ENCODE peak calls at places on chromosomes 12 and 14, in eight cellular contexts. N, V, L, S, A, U, R and Q are unnamed samples.

GRCh38 chr14:32077081-32078029 is at the start of gene ARHGAP5:
- DNase-seq in A (peak), V (peak), N (peak), U (peak), L (no peak), S (peak), R (peak), Q (peak)

GRCh38 chr14:101034986-101035385 is 131.5 kb upstream of the RTL1 start:
- DNase-seq in U (no peak), R (no peak), L (no peak), S (peak), V (no peak), A (no peak), N (no peak), Q (no peak)

GRCh38 chr12:89140580-89141236 is 211.6 kb downstream of the DUSP6 start:
- DNase-seq in N (peak), L (peak), S (no peak), R (peak), A (no peak), V (peak), U (no peak), Q (no peak)

GRCh38 chr12:12979731-12980259 is 20.3 kb downstream of the HEBP1 start:
- DNase-seq in L (no peak), R (peak), V (peak), A (no peak), U (no peak), S (no peak), N (peak), Q (no peak)

GRCh38 chr12:32033411-32033810 is 73.2 kb upstream of the BICD1 start:
- DNase-seq in S (no peak), V (no peak), N (no peak), L (no peak), A (no peak), U (no peak), R (no peak), Q (no peak)

GRCh38 chr14:57038689-57039088 is 228.4 kb upstream of the OTX2 start:
- DNase-seq in V (no peak), A (no peak), N (no peak), S (no peak), L (no peak), R (no peak), U (no peak), Q (no peak)

GRCh38 chr12:105933671-105934665 is 204.8 kb downstream of the NUAK1 start:
- DNase-seq in S (peak), R (peak), U (peak), V (peak), L (no peak), A (no peak), N (peak), Q (no peak)

GRCh38 chr12:19113464-19113863 is 16.1 kb upstream of the PLEKHA5 start:
- DNase-seq in N (no peak), U (no peak), V (no peak), L (no peak), R (no peak), S (no peak), A (no peak), Q (no peak)

GRCh38 chr14:35637269-35637668 is 103.3 kb downstream of the INSM2 start:
- DNase-seq in L (no peak), A (no peak), S (no peak), R (no peak), U (no peak), N (no peak), V (no peak), Q (no peak)

GRCh38 chr12:123949118-123949774 is 23.4 kb downstream of the CCDC92 start:
- DNase-seq in S (no peak), A (no peak), L (no peak), R (peak), N (no peak), V (no peak), U (no peak), Q (no peak)

GRCh38 chr14:70754989-70755388 is 54.3 kb downstream of the MAP3K9 start:
- DNase-seq in V (no peak), S (no peak), U (no peak), L (no peak), N (peak), R (peak), A (no peak), Q (no peak)

GRCh38 chr14:74140374-74140850 is 55.7 kb downstream of the LIN52 start:
- DNase-seq in S (peak), A (no peak), V (no peak), R (no peak), U (peak), N (peak), L (peak), Q (no peak)

GRCh38 chr12:124633954-124634352 is 66.5 kb upstream of the NCOR2 start:
- DNase-seq in L (no peak), N (no peak), V (no peak), U (no peak), R (no peak), S (no peak), A (no peak), Q (no peak)

GRCh38 chr12:77299001-77299400 is 233.6 kb upstream of the E2F7 start:
- DNase-seq in S (no peak), N (no peak), V (no peak), L (no peak), U (no peak), R (peak), A (no peak), Q (no peak)

GRCh38 chr12:94263905-94264655 is 115.7 kb downstream of the PLXNC1 start:
- DNase-seq in S (no peak), N (no peak), V (no peak), R (peak), U (no peak), L (no peak), A (no peak), Q (no peak)

GRCh38 chr14:21991130-21991529 is 317.5 kb upstream of the OR4E1 start:
- DNase-seq in V (no peak), N (no peak), A (no peak), R (no peak), L (no peak), U (no peak), S (no peak), Q (no peak)

GRCh38 chr12:1533602-1534304 is 60.6 kb downstream of the FBXL14 start:
- DNase-seq in V (peak), R (peak), S (no peak), A (peak), N (no peak), L (no peak), U (no peak), Q (no peak)

GRCh38 chr14:95619785-95620417 is 66.3 kb upstream of the TCL1B start:
- DNase-seq in S (no peak), U (no peak), L (no peak), R (no peak), V (no peak), A (no peak), N (no peak), Q (no peak)

GRCh38 chr14:60561845-60562746 is 53.1 kb downstream of the SIX6 start:
- DNase-seq in A (no peak), L (no peak), V (peak), R (peak), N (peak), S (peak), U (peak), Q (peak)
- TF ChIP-seq CTCF in A (no peak), L (peak), V (peak), R (peak), N (peak), S (peak), U (peak), Q (peak)

GRCh38 chr14:97158102-97158501 is 360.9 kb downstream of the VRK1 start:
- DNase-seq in A (no peak), R (no peak), V (no peak), S (no peak), L (no peak), N (no peak), U (no peak), Q (no peak)
- TF ChIP-seq CTCF in A (no peak), R (no peak), V (no peak), S (no peak), L (no peak), N (no peak), U (no peak), Q (no peak)

GRCh38 chr14:105945891-105946290 is 419.5 kb downstream of the TMEM121 start:
- DNase-seq in R (no peak), A (no peak), V (no peak), N (no peak), S (no peak), L (no peak), U (no peak), Q (no peak)
- TF ChIP-seq CTCF in R (no peak), A (no peak), V (no peak), N (no peak), S (no peak), L (peak), U (peak), Q (no peak)

DNA sequence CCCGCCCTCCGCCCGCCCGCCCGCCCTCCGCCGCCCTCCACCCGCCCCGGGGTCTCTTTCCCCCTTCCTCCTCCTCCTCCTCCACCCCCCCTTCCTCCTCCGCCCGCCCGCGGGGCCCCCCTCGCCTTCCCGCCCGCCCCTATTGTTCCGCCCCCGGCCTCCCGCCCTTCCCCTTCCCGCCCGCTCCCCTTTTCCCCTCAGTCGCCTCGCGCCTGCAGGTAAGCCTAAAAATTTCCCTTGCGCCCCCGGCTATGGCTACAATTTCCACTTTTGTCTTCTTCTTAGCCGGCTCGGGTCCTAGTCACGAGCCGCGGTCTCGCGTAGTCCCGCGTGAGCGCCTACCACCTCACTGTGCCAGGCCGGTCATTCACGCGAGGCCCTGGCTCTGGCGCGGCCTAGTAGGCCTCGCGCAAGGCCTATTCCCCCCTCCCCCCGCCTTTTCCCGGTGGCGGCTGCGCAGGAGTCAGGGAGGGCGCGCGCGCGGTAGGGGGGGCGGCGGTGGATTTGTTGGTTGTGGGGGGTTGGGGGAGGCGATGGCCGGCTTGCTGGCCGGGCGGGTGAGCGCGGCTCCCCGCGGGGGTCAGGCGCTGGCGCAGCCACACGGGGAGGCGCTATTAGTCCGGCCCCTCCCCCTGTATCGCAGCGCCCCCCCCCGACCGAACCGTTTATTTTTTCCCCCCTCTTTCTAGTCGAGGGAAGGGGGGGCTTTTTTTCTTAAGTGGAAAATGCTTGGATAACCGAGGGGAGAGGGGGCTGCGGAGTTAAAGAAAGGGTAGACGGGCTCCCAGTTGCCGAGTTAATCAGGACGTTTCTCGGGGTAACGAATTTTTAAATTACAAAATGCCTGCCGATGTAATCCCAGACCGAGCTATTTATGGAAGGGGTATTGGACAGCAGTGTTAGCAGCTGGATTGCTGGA is 516 bp downstream of the PCBP2 start:
- DNase-seq in U (peak), R (peak), S (peak), V (peak), L (peak), A (peak), N (peak), Q (peak)
- TF ChIP-seq CTCF in U (peak), R (peak), S (peak), V (peak), L (peak), A (peak), N (no peak), Q (no peak)

DNA sequence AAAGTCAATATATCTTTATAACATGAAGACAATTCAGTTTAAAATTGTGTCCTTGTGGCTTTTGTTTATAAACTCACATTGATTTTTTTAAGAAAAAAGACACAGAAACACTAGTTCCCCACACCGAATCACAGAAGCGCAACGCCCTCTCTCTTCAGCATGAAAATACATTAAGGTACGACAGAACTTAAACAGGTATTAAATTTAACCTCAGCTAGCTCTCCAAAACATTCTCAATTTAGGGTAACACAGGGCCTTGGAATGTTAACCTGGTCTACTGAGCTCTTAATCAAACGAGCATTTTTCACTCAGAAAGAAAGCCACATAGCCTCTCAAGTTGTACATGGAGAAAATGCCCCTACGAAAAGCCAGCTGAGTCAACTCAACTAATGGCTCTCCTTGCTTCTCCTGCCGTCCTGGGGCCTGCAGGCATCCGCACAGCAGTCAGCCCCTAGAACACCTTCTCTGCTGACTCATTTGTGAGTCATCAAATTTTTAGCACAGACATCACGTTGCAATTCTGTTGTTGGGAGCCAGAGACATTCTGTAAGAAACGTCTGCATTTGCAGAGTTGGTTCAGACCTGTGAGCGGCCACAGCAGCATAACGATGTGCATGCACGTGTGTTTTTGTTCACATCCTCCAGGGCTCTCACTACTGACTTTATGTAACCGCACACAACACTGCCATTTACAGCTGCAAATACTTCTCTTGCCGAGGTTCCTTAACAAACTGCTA is 141.6 kb downstream of the ITPR2 start:
- DNase-seq in L (no peak), N (peak), A (no peak), U (no peak), R (peak), V (peak), S (no peak), Q (no peak)
- TF ChIP-seq CTCF in L (no peak), N (peak), A (no peak), U (no peak), R (no peak), V (no peak), S (no peak), Q (no peak)

GRCh38 chr14:105486333-105486973 is at the start of gene CRIP1:
- DNase-seq in V (no peak), R (no peak), A (peak), N (no peak), L (peak), S (no peak), U (no peak), Q (no peak)

GRCh38 chr14:105485720-105486332 is 860 bp upstream of the CRIP1 start:
- DNase-seq in N (no peak), A (peak), S (no peak), L (peak), R (no peak), V (no peak), U (peak), Q (peak)

GRCh38 chr14:105487986-105488777 is 1.5 kb downstream of the CRIP1 start:
- DNase-seq in A (peak), N (no peak), U (no peak), L (peak), V (no peak), S (no peak), R (no peak), Q (no peak)

GRCh38 chr14:105487449-105487985 is 831 bp downstream of the CRIP1 start:
- DNase-seq in U (no peak), N (no peak), L (peak), R (no peak), A (peak), V (no peak), S (peak), Q (no peak)

GRCh38 chr14:105486974-105487448 is 325 bp downstream of the CRIP1 start:
- DNase-seq in L (peak), U (no peak), S (peak), N (no peak), A (peak), R (no peak), V (no peak), Q (no peak)
- TF ChIP-seq CTCF in L (no peak), U (no peak), S (no peak), N (no peak), A (no peak), R (no peak), V (no peak), Q (no peak)

GRCh38 chr14:77761205-77761931 is 412 bp upstream of the SNW1 start:
- DNase-seq in V (peak), U (peak), S (peak), R (peak), N (peak), L (peak), A (no peak), Q (peak)
- TF ChIP-seq CTCF in V (peak), U (peak), S (no peak), R (peak), N (peak), L (peak), A (no peak), Q (peak)